ENCODE peak calls at places on chromosomes 16 and 17, in seven cellular contexts. One of them, this sample, is unnamed.

GRCh38 chr17:3980381-3980975 is 16.2 kb upstream of the ATP2A3 start:
- DNase-seq in H1: no peak
- DNase-seq in H9: peak
- DNase-seq in mesenchymal stem cell: no peak
- DNase-seq in IMR-90: no peak
- DNase-seq in mesendoderm: no peak
- DNase-seq in neuronal stem cell: no peak
- DNase-seq in this sample: no peak

GRCh38 chr16:24764916-24765315 is 35.5 kb downstream of the TNRC6A start:
- DNase-seq in H1: no peak
- DNase-seq in H9: no peak
- DNase-seq in mesenchymal stem cell: no peak
- DNase-seq in IMR-90: no peak
- DNase-seq in mesendoderm: no peak
- DNase-seq in neuronal stem cell: no peak
- DNase-seq in this sample: no peak

GRCh38 chr16:86398201-86398600 is 112.1 kb upstream of the FOXF1 start:
- DNase-seq in H1: no peak
- DNase-seq in H9: no peak
- DNase-seq in mesenchymal stem cell: peak
- DNase-seq in IMR-90: peak
- DNase-seq in mesendoderm: no peak
- DNase-seq in neuronal stem cell: no peak
- DNase-seq in this sample: no peak

GRCh38 chr17:81491193-81491592 is 21.4 kb downstream of the ACTG1 start:
- DNase-seq in H1: no peak
- DNase-seq in H9: no peak
- DNase-seq in mesenchymal stem cell: no peak
- DNase-seq in IMR-90: no peak
- DNase-seq in mesendoderm: no peak
- DNase-seq in neuronal stem cell: no peak
- DNase-seq in this sample: no peak

GRCh38 chr17:62805234-62805633 is 2.9 kb downstream of the MARCHF10 start:
- DNase-seq in H1: no peak
- DNase-seq in H9: no peak
- DNase-seq in mesenchymal stem cell: no peak
- DNase-seq in IMR-90: peak
- DNase-seq in mesendoderm: no peak
- DNase-seq in neuronal stem cell: no peak
- DNase-seq in this sample: no peak

GRCh38 chr17:1693339-1693738 is 8.7 kb upstream of the PRPF8 start:
- DNase-seq in H1: no peak
- DNase-seq in H9: no peak
- DNase-seq in mesenchymal stem cell: peak
- DNase-seq in IMR-90: peak
- DNase-seq in mesendoderm: no peak
- DNase-seq in neuronal stem cell: no peak
- DNase-seq in this sample: no peak

GRCh38 chr17:36937001-36937960 is at the start of gene LHX1:
- DNase-seq in H1: no peak
- DNase-seq in H9: peak
- DNase-seq in mesenchymal stem cell: no peak
- DNase-seq in IMR-90: no peak
- DNase-seq in mesendoderm: no peak
- DNase-seq in neuronal stem cell: no peak
- DNase-seq in this sample: no peak

GRCh38 chr16:77410449-77410848 is 24.4 kb downstream of the ADAMTS18 start:
- DNase-seq in H1: no peak
- DNase-seq in H9: no peak
- DNase-seq in mesenchymal stem cell: no peak
- DNase-seq in IMR-90: no peak
- DNase-seq in mesendoderm: no peak
- DNase-seq in neuronal stem cell: no peak
- DNase-seq in this sample: no peak

GRCh38 chr16:3472878-3473595 is 22.3 kb downstream of the C16orf90 start:
- DNase-seq in H1: no peak
- DNase-seq in H9: no peak
- DNase-seq in mesenchymal stem cell: peak
- DNase-seq in IMR-90: no peak
- DNase-seq in mesendoderm: no peak
- DNase-seq in neuronal stem cell: no peak
- DNase-seq in this sample: no peak

GRCh38 chr16:49019081-49019633 is 262.5 kb downstream of the CBLN1 start:
- DNase-seq in H1: no peak
- DNase-seq in H9: peak
- DNase-seq in mesenchymal stem cell: no peak
- DNase-seq in IMR-90: peak
- DNase-seq in mesendoderm: peak
- DNase-seq in neuronal stem cell: peak
- DNase-seq in this sample: no peak

GRCh38 chr16:3945751-3946603 is 65.5 kb upstream of the CREBBP start:
- DNase-seq in H1: no peak
- DNase-seq in H9: no peak
- DNase-seq in mesenchymal stem cell: peak
- DNase-seq in IMR-90: peak
- DNase-seq in mesendoderm: peak
- DNase-seq in neuronal stem cell: no peak
- DNase-seq in this sample: peak

GRCh38 chr17:45584092-45585036 is 93.8 kb upstream of the PLEKHM1 start:
- DNase-seq in H1: no peak
- DNase-seq in H9: peak
- DNase-seq in mesenchymal stem cell: peak
- DNase-seq in IMR-90: peak
- DNase-seq in mesendoderm: peak
- DNase-seq in neuronal stem cell: peak
- DNase-seq in this sample: peak

GRCh38 chr17:17119106-17119505 is 76.8 kb downstream of the MPRIP start:
- DNase-seq in H1: no peak
- DNase-seq in H9: no peak
- DNase-seq in mesenchymal stem cell: no peak
- DNase-seq in IMR-90: no peak
- DNase-seq in mesendoderm: no peak
- DNase-seq in neuronal stem cell: no peak
- DNase-seq in this sample: no peak

GRCh38 chr17:38428643-38429371 is 543 bp downstream of the ARHGAP23 start:
- DNase-seq in H1: no peak
- DNase-seq in H9: peak
- DNase-seq in mesenchymal stem cell: peak
- DNase-seq in IMR-90: peak
- DNase-seq in mesendoderm: no peak
- DNase-seq in neuronal stem cell: no peak
- DNase-seq in this sample: peak

GRCh38 chr16:66427451-66427860 is 361 bp downstream of the BEAN1 start:
- DNase-seq in H1: no peak
- DNase-seq in H9: no peak
- DNase-seq in mesenchymal stem cell: no peak
- DNase-seq in IMR-90: no peak
- DNase-seq in mesendoderm: no peak
- DNase-seq in neuronal stem cell: no peak
- DNase-seq in this sample: no peak

GRCh38 chr17:49952209-49952911 is 16.6 kb upstream of the DLX4 start:
- DNase-seq in H1: peak
- DNase-seq in H9: peak
- DNase-seq in mesenchymal stem cell: peak
- DNase-seq in IMR-90: peak
- DNase-seq in mesendoderm: peak
- DNase-seq in neuronal stem cell: peak
- DNase-seq in this sample: peak

GRCh38 chr17:72600934-72601333 is 480.1 kb downstream of the SOX9 start:
- DNase-seq in H1: no peak
- DNase-seq in H9: no peak
- DNase-seq in mesenchymal stem cell: no peak
- DNase-seq in IMR-90: peak
- DNase-seq in mesendoderm: no peak
- DNase-seq in neuronal stem cell: no peak
- DNase-seq in this sample: peak

GRCh38 chr17:3594056-3594810 is 15.0 kb downstream of the TRPV1 start:
- DNase-seq in H1: no peak
- DNase-seq in H9: no peak
- DNase-seq in mesenchymal stem cell: peak
- DNase-seq in IMR-90: peak
- DNase-seq in mesendoderm: peak
- DNase-seq in neuronal stem cell: no peak
- DNase-seq in this sample: no peak

GRCh38 chr16:12538667-12539081 is 265.0 kb downstream of the CPPED1 start:
- DNase-seq in H1: no peak
- DNase-seq in H9: no peak
- DNase-seq in mesenchymal stem cell: peak
- DNase-seq in IMR-90: no peak
- DNase-seq in mesendoderm: no peak
- DNase-seq in neuronal stem cell: no peak
- DNase-seq in this sample: no peak

GRCh38 chr17:79947351-79948031 is 88.2 kb downstream of the TBC1D16 start:
- DNase-seq in H1: no peak
- DNase-seq in H9: peak
- DNase-seq in mesenchymal stem cell: no peak
- DNase-seq in IMR-90: peak
- DNase-seq in mesendoderm: no peak
- DNase-seq in neuronal stem cell: no peak
- DNase-seq in this sample: no peak

GRCh38 chr17:12996357-12996756 is 21.5 kb downstream of the ELAC2 start:
- DNase-seq in H1: no peak
- DNase-seq in H9: no peak
- DNase-seq in mesenchymal stem cell: no peak
- DNase-seq in IMR-90: no peak
- DNase-seq in mesendoderm: no peak
- DNase-seq in neuronal stem cell: no peak
- DNase-seq in this sample: no peak

GRCh38 chr16:67137605-67138004 is 13.2 kb downstream of the B3GNT9 start:
- DNase-seq in H1: no peak
- DNase-seq in H9: no peak
- DNase-seq in mesenchymal stem cell: no peak
- DNase-seq in IMR-90: peak
- DNase-seq in mesendoderm: no peak
- DNase-seq in neuronal stem cell: no peak
- DNase-seq in this sample: no peak

DNA sequence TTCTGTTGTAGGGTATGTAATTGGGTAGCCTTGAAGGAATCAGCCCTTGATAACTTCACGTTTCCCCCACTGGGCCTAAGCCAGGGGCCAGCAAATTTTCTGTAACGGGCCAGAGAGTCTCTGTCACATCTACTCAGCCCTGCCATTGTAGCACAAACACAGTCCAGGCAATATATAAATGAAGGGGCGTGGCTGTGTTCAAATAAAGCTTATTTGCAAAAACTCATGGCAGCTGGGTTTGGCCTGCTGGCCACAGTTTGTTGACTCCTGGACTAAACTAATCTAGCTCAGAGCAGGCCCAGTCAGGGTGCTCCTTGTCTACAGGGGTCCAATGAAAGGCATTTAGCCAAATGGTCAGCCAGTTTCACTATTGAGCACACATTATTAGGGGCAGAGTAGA is 141.6 kb downstream of the CCDC182 start:
- DNase-seq in H1: no peak
- DNase-seq in H9: no peak
- DNase-seq in mesenchymal stem cell: no peak
- DNase-seq in IMR-90: no peak
- DNase-seq in mesendoderm: no peak
- DNase-seq in neuronal stem cell: no peak
- DNase-seq in this sample: no peak
- H2BK5ac ChIP-seq in H1: no peak
- H2BK5ac ChIP-seq in H9: no peak
- H2BK5ac ChIP-seq in mesenchymal stem cell: no peak
- H2BK5ac ChIP-seq in IMR-90: no peak
- H2BK5ac ChIP-seq in mesendoderm: no peak
- H2BK5ac ChIP-seq in neuronal stem cell: no peak
- H2BK5ac ChIP-seq in this sample: no peak

GRCh38 chr16:85390511-85391174 is 222.5 kb upstream of the GSE1 start:
- DNase-seq in H1: no peak
- DNase-seq in H9: no peak
- DNase-seq in mesenchymal stem cell: peak
- DNase-seq in IMR-90: peak
- DNase-seq in mesendoderm: no peak
- DNase-seq in neuronal stem cell: no peak
- DNase-seq in this sample: peak
- H2BK5ac ChIP-seq in H1: no peak
- H2BK5ac ChIP-seq in H9: no peak
- H2BK5ac ChIP-seq in mesenchymal stem cell: no peak
- H2BK5ac ChIP-seq in IMR-90: peak
- H2BK5ac ChIP-seq in mesendoderm: no peak
- H2BK5ac ChIP-seq in neuronal stem cell: no peak
- H2BK5ac ChIP-seq in this sample: no peak

GRCh38 chr17:8406174-8406573 is 8.5 kb upstream of the RNF222 start:
- DNase-seq in H1: no peak
- DNase-seq in H9: no peak
- DNase-seq in mesenchymal stem cell: no peak
- DNase-seq in IMR-90: no peak
- DNase-seq in mesendoderm: no peak
- DNase-seq in neuronal stem cell: no peak
- DNase-seq in this sample: no peak

GRCh38 chr17:8405499-8406016 is 7.9 kb upstream of the RNF222 start:
- DNase-seq in H1: no peak
- DNase-seq in H9: no peak
- DNase-seq in mesenchymal stem cell: no peak
- DNase-seq in IMR-90: no peak
- DNase-seq in mesendoderm: no peak
- DNase-seq in neuronal stem cell: no peak
- DNase-seq in this sample: no peak

GRCh38 chr17:8398980-8399379 is 1.4 kb upstream of the RNF222 start:
- DNase-seq in H1: no peak
- DNase-seq in H9: no peak
- DNase-seq in mesenchymal stem cell: no peak
- DNase-seq in IMR-90: no peak
- DNase-seq in mesendoderm: no peak
- DNase-seq in neuronal stem cell: no peak
- DNase-seq in this sample: no peak

GRCh38 chr17:8401107-8401506 is 3.5 kb upstream of the RNF222 start:
- DNase-seq in H1: no peak
- DNase-seq in H9: no peak
- DNase-seq in mesenchymal stem cell: no peak
- DNase-seq in IMR-90: no peak
- DNase-seq in mesendoderm: no peak
- DNase-seq in neuronal stem cell: no peak
- DNase-seq in this sample: no peak

DNA sequence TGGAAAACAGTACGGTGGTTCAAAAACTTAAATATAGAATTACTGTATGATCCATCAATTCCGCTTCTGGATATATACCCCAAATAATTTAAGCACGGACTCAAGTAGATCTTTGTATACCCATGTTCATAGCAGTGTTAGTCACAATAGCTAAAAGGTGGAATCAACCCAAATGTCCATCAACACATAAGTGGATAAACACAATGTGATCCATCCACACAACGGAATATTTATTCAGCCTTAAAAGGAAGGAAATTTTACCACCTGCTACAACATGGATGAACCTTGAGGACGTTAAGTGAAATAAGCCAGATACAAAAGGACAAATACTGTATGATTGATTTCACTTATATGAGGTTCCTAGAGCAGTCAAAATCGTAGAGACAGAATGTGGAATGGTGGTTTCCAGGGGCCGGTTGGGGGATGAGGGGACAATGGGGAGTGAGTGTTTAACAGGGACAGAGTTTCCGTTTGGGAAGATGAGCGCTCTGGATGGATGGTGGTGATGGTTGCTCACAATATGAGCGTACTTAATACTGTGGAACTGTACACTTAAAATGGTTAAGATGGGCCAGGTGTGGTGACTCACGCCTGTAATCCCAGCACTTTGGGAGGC is 5.4 kb upstream of the RNF222 start:
- DNase-seq in H1: no peak
- DNase-seq in H9: no peak
- DNase-seq in mesenchymal stem cell: no peak
- DNase-seq in IMR-90: no peak
- DNase-seq in mesendoderm: no peak
- DNase-seq in neuronal stem cell: no peak
- DNase-seq in this sample: no peak
- H2BK5ac ChIP-seq in H1: no peak
- H2BK5ac ChIP-seq in H9: no peak
- H2BK5ac ChIP-seq in mesenchymal stem cell: no peak
- H2BK5ac ChIP-seq in IMR-90: no peak
- H2BK5ac ChIP-seq in mesendoderm: no peak
- H2BK5ac ChIP-seq in neuronal stem cell: no peak
- H2BK5ac ChIP-seq in this sample: no peak

GRCh38 chr17:20282526-20283308 is 184.6 kb downstream of the LGALS9B start:
- DNase-seq in H1: no peak
- DNase-seq in H9: no peak
- DNase-seq in mesenchymal stem cell: no peak
- DNase-seq in IMR-90: no peak
- DNase-seq in mesendoderm: no peak
- DNase-seq in neuronal stem cell: no peak
- DNase-seq in this sample: no peak
- H2BK5ac ChIP-seq in H1: no peak
- H2BK5ac ChIP-seq in H9: no peak
- H2BK5ac ChIP-seq in mesenchymal stem cell: no peak
- H2BK5ac ChIP-seq in IMR-90: no peak
- H2BK5ac ChIP-seq in mesendoderm: no peak
- H2BK5ac ChIP-seq in neuronal stem cell: no peak
- H2BK5ac ChIP-seq in this sample: no peak